ENCODE peak calls at places on chromosomes 16 and 17, in four cellular contexts. C is PC-9, R is tibial nerve, A is GM12864. N is an unnamed sample.

GRCh38 chr17:61426482-61427304 is 25.5 kb upstream of the TBX4 start:
- DNase-seq in C (peak), R (no peak), A (no peak), N (no peak)

GRCh38 chr16:87631067-87631466 is 28.8 kb downstream of the JPH3 start:
- DNase-seq in C (no peak), R (no peak), A (no peak), N (no peak)

GRCh38 chr17:71327376-71328059 is 793.3 kb upstream of the SOX9 start:
- DNase-seq in C (no peak), R (no peak), A (no peak), N (no peak)

GRCh38 chr17:36608794-36609497 is 7.6 kb downstream of the MRM1 start:
- DNase-seq in C (no peak), R (peak), A (no peak), N (peak)

GRCh38 chr16:17949713-17950112 is 386.8 kb downstream of the NPIPA8 start:
- DNase-seq in C (no peak), R (no peak), A (no peak), N (no peak)

GRCh38 chr16:1520461-1520860 is 13.0 kb upstream of the TMEM204 start:
- DNase-seq in C (no peak), R (no peak), A (no peak), N (no peak)

GRCh38 chr17:76384987-76385891 is 830 bp downstream of the SPHK1 start:
- DNase-seq in C (no peak), R (peak), A (no peak), N (no peak)

GRCh38 chr16:31332544-31332943 is 22.4 kb upstream of the ITGAX start:
- DNase-seq in C (no peak), R (no peak), A (no peak), N (no peak)

GRCh38 chr17:19409509-19409908 is 1.5 kb upstream of the RNF112 start:
- DNase-seq in C (no peak), R (no peak), A (no peak), N (no peak)

GRCh38 chr17:61076649-61077048 is 323.0 kb upstream of the TBX2 start:
- DNase-seq in C (no peak), R (no peak), A (no peak), N (no peak)

GRCh38 chr17:83010323-83011200 is 68.8 kb upstream of the METRNL start:
- DNase-seq in C (no peak), R (no peak), A (no peak), N (no peak)

GRCh38 chr16:81716478-81717210 is 62.4 kb upstream of the PLCG2 start:
- DNase-seq in C (no peak), R (no peak), A (peak), N (no peak)

GRCh38 chr17:75552847-75553552 is 27.5 kb downstream of the LLGL2 start:
- DNase-seq in C (no peak), R (no peak), A (no peak), N (no peak)

GRCh38 chr16:4028144-4028543 is 88.1 kb downstream of the ADCY9 start:
- DNase-seq in C (no peak), R (no peak), A (no peak), N (no peak)

GRCh38 chr16:67150833-67151396 is at the start of gene B3GNT9:
- DNase-seq in C (peak), R (peak), A (no peak), N (no peak)

GRCh38 chr17:77859035-77859360 is 99.5 kb upstream of the TNRC6C start:
- DNase-seq in C (no peak), R (no peak), A (no peak), N (peak)

GRCh38 chr16:75208242-75208825 is 1.4 kb upstream of the CTRB2 start:
- DNase-seq in C (no peak), R (no peak), A (no peak), N (no peak)

GRCh38 chr17:3710951-3711383 is 12.7 kb upstream of the HASPIN start:
- DNase-seq in C (peak), R (no peak), A (peak), N (no peak)

GRCh38 chr16:354971-355441 is 2.5 kb upstream of the AXIN1 start:
- DNase-seq in C (no peak), R (no peak), A (no peak), N (no peak)

GRCh38 chr16:10809706-10810105 is 8.9 kb downstream of the TVP23A start:
- DNase-seq in C (no peak), R (no peak), A (no peak), N (no peak)

GRCh38 chr16:81650982-81651562 is 128.0 kb upstream of the PLCG2 start:
- DNase-seq in C (no peak), R (peak), A (no peak), N (no peak)

GRCh38 chr17:17117923-17118322 is 75.7 kb downstream of the MPRIP start:
- DNase-seq in C (no peak), R (no peak), A (no peak), N (peak)

GRCh38 chr17:59331929-59332889 is 754 bp downstream of the YPEL2 start:
- DNase-seq in C (peak), R (peak), A (no peak), N (no peak)

GRCh38 chr17:48576479-48577309 is 1.5 kb downstream of the HOXB4 start:
- DNase-seq in C (no peak), R (no peak), A (no peak), N (no peak)

GRCh38 chr16:13912891-13913290 is 7.1 kb upstream of the ERCC4 start:
- DNase-seq in C (no peak), R (no peak), A (no peak), N (no peak)

GRCh38 chr16:79715088-79715487 is 114.6 kb upstream of the MAF start:
- DNase-seq in C (no peak), R (no peak), A (no peak), N (no peak)

GRCh38 chr17:7258731-7259554 is 3.3 kb downstream of the CLDN7 start:
- DNase-seq in C (no peak), R (no peak), A (no peak), N (no peak)

GRCh38 chr16:81586421-81586820 is 141.8 kb downstream of the CMIP start:
- DNase-seq in C (no peak), R (no peak), A (no peak), N (peak)

GRCh38 chr17:49224198-49224996 is 6.2 kb downstream of the PHOSPHO1 start:
- DNase-seq in C (peak), R (no peak), A (no peak), N (no peak)

GRCh38 chr17:19017401-19017800 is 12.8 kb upstream of the FAM83G start:
- DNase-seq in C (no peak), R (no peak), A (no peak), N (peak)

GRCh38 chr17:74484066-74484465 is 17.6 kb downstream of the CD300A start:
- DNase-seq in C (no peak), R (no peak), A (no peak), N (no peak)

GRCh38 chr16:66260522-66261290 is 105.8 kb upstream of the CDH5 start:
- DNase-seq in C (no peak), R (no peak), A (no peak), N (no peak)

GRCh38 chr17:56597495-56597990 is 4.0 kb downstream of the NOG start:
- DNase-seq in C (peak), R (no peak), A (no peak), N (no peak)

DNA sequence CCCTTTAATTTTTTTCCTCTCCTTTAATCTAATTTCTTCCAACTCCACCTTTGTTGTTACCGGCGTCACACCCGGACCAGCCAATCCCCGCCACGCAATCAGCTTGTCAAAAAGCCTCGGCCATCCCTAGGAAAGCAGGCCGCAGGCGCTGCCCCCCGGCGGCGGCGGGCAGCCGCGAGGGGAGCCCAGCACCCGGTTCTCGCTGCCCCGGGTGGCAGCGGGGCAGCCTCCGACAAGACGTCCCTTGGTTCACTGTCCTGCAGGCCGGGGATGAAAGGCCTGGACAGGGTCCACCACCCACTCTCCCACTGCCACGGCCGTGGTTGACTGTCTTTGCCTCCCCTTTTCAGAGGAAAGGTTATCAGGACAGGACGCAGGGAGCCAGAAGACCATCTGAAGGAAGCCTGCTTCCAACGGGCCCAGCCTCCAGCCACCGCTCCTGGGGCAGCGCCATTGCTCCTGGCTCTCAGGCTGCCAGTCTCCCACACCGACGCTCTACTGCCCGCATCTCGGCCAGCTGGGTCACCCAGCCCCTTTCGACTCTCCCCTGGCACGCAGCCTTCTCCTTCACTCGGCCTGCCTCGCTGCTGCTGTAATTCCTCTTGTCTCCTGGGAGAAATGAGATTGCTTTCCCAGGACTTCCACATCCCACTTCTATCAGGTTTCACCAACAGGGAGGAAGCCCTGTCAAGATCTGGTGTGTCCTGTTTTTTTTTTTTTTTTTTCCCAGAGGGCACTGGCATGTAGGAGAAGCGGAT is 2.8 kb upstream of the UBTF start:
- DNase-seq in C (peak), R (peak), A (no peak), N (no peak)
- TF ChIP-seq CTCF in C (no peak), R (peak), A (no peak), N (peak)

GRCh38 chr17:33779399-33779697 is 475.7 kb upstream of the CCL2 start:
- DNase-seq in C (no peak), R (no peak), A (no peak), N (no peak)
- TF ChIP-seq CTCF in C (no peak), R (no peak), A (no peak), N (peak)

GRCh38 chr17:39576187-39576586 is 31.5 kb downstream of the NEUROD2 start:
- DNase-seq in C (no peak), R (no peak), A (no peak), N (no peak)
- TF ChIP-seq CTCF in C (peak), R (no peak), A (peak), N (peak)

DNA sequence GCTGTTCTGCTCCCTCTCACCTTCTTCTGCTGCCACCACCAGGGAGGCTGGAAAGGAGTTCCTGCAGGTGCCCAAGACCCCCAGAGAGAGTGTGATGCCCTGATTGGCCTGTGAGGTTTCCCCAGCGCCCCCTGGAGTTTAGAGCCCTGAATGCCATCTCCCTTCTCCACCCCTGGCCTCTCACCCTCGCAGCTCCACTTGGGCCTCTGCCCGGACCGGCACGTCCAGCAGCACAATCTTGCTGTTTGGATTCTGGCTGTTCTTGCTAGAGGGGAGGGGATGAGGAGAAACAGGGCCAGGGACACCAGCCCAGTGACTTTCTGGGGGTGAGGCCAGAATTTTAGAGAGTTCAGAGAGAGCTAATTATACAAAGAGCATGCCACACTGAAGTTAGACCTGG is 12.5 kb upstream of the FAM171A2 start:
- DNase-seq in C (peak), R (no peak), A (no peak), N (no peak)
- TF ChIP-seq CTCF in C (peak), R (no peak), A (peak), N (peak)

GRCh38 chr17:2018716-2019490 is 6.2 kb downstream of the RTN4RL1 start:
- DNase-seq in C (no peak), R (no peak), A (no peak), N (no peak)

GRCh38 chr17:2016494-2016893 is 8.6 kb downstream of the RTN4RL1 start:
- DNase-seq in C (no peak), R (no peak), A (no peak), N (no peak)

GRCh38 chr17:2020721-2021120 is 4.4 kb downstream of the RTN4RL1 start:
- DNase-seq in C (no peak), R (no peak), A (no peak), N (no peak)

GRCh38 chr17:2015314-2015713 is 9.8 kb downstream of the RTN4RL1 start:
- DNase-seq in C (no peak), R (no peak), A (no peak), N (no peak)

GRCh38 chr17:2017274-2017941 is 7.7 kb downstream of the RTN4RL1 start:
- DNase-seq in C (no peak), R (no peak), A (no peak), N (no peak)
- TF ChIP-seq CTCF in C (no peak), R (no peak), A (no peak), N (no peak)

GRCh38 chr17:43907425-43907981 is at the start of gene MPP2:
- DNase-seq in C (no peak), R (peak), A (no peak), N (no peak)
- TF ChIP-seq CTCF in C (no peak), R (peak), A (no peak), N (peak)

GRCh38 chr17:38659415-38659814 is 15.3 kb downstream of the EPOP start:
- DNase-seq in C (no peak), R (no peak), A (no peak), N (no peak)
- TF ChIP-seq CTCF in C (no peak), R (no peak), A (no peak), N (no peak)

GRCh38 chr17:8369944-8370343 is 6.6 kb downstream of the KRABD2 start:
- DNase-seq in C (no peak), R (no peak), A (no peak), N (no peak)
- TF ChIP-seq CTCF in C (no peak), R (no peak), A (no peak), N (no peak)

N was measured in chondrocyte.